ENCODE peak calls at places on chromosomes 3 and 15, in ten cellular contexts. One of them, this sample, is unnamed.

GRCh38 chr3:148203263-148204010 is 494.3 kb upstream of the AGTR1 start:
- DNase-seq in EH: peak; percentile 39
- DNase-seq in colonic mucosa: no peak
- DNase-seq in sigmoid colon: no peak
- DNase-seq in GM12878: no peak
- DNase-seq in Right ventricle myocardium inferior: no peak
- DNase-seq in NB4: no peak
- DNase-seq in fibroblast of lung: peak; percentile 47
- DNase-seq in A549: no peak
- DNase-seq in tibial artery: no peak
- DNase-seq in this sample: no peak

GRCh38 chr3:136949146-136949545 is 8.6 kb upstream of the IL20RB start:
- DNase-seq in EH: no peak
- DNase-seq in colonic mucosa: no peak
- DNase-seq in sigmoid colon: no peak
- DNase-seq in GM12878: no peak
- DNase-seq in Right ventricle myocardium inferior: no peak
- DNase-seq in NB4: no peak
- DNase-seq in fibroblast of lung: no peak
- DNase-seq in A549: no peak
- DNase-seq in tibial artery: no peak
- DNase-seq in this sample: no peak

GRCh38 chr3:14295037-14295436 is 107.4 kb upstream of the SLC6A6 start:
- DNase-seq in EH: no peak
- DNase-seq in colonic mucosa: no peak
- DNase-seq in sigmoid colon: no peak
- DNase-seq in GM12878: no peak
- DNase-seq in Right ventricle myocardium inferior: no peak
- DNase-seq in NB4: no peak
- DNase-seq in fibroblast of lung: no peak
- DNase-seq in A549: no peak
- DNase-seq in tibial artery: no peak
- DNase-seq in this sample: no peak

GRCh38 chr3:152183473-152183872 is 85.3 kb upstream of the MBNL1 start:
- DNase-seq in EH: peak; percentile 32
- DNase-seq in colonic mucosa: no peak
- DNase-seq in sigmoid colon: no peak
- DNase-seq in GM12878: no peak
- DNase-seq in Right ventricle myocardium inferior: no peak
- DNase-seq in NB4: peak; percentile 79
- DNase-seq in fibroblast of lung: peak; percentile 65
- DNase-seq in A549: no peak
- DNase-seq in tibial artery: no peak
- DNase-seq in this sample: no peak

GRCh38 chr15:41894791-41895463 is 1.1 kb upstream of the SPTBN5 start:
- DNase-seq in EH: peak; percentile 85
- DNase-seq in colonic mucosa: peak; percentile 43
- DNase-seq in sigmoid colon: peak; percentile 87
- DNase-seq in GM12878: peak; percentile 54
- DNase-seq in Right ventricle myocardium inferior: peak; percentile 90
- DNase-seq in NB4: peak; percentile 88
- DNase-seq in fibroblast of lung: peak; percentile 68
- DNase-seq in A549: no peak
- DNase-seq in tibial artery: peak; percentile 79
- DNase-seq in this sample: peak; percentile 77

GRCh38 chr3:183178833-183179549 is 16.5 kb upstream of the LAMP3 start:
- DNase-seq in EH: peak; percentile 44
- DNase-seq in colonic mucosa: peak; percentile 56
- DNase-seq in sigmoid colon: no peak
- DNase-seq in GM12878: no peak
- DNase-seq in Right ventricle myocardium inferior: peak; percentile 69
- DNase-seq in NB4: peak; percentile 68
- DNase-seq in fibroblast of lung: peak; percentile 40
- DNase-seq in A549: peak; percentile 36
- DNase-seq in tibial artery: no peak
- DNase-seq in this sample: peak; percentile 80

GRCh38 chr15:56491110-56491722 is 26.3 kb upstream of the MNS1 start:
- DNase-seq in EH: peak; percentile 70
- DNase-seq in colonic mucosa: peak; percentile 75
- DNase-seq in sigmoid colon: peak; percentile 75
- DNase-seq in GM12878: peak; percentile 28
- DNase-seq in Right ventricle myocardium inferior: no peak
- DNase-seq in NB4: peak; percentile 77
- DNase-seq in fibroblast of lung: peak; percentile 86
- DNase-seq in A549: peak; percentile 89
- DNase-seq in tibial artery: peak; percentile 66
- DNase-seq in this sample: peak; percentile 67

GRCh38 chr15:42364529-42364928 is 5.2 kb downstream of the CAPN3 start:
- DNase-seq in EH: peak; percentile 18
- DNase-seq in colonic mucosa: peak; percentile 27
- DNase-seq in sigmoid colon: no peak
- DNase-seq in GM12878: no peak
- DNase-seq in Right ventricle myocardium inferior: no peak
- DNase-seq in NB4: no peak
- DNase-seq in fibroblast of lung: no peak
- DNase-seq in A549: no peak
- DNase-seq in tibial artery: no peak
- DNase-seq in this sample: no peak

This sample was measured in pancreas.